ENCODE peak calls at places on chromosomes 12 and 14, in seven cellular contexts. T, Z, H, O, P, X and N are unnamed samples.

GRCh38 chr12:111440631-111441030 is 34.9 kb downstream of the SH2B3 start:
- DNase-seq in P (no peak), X (no peak), O (no peak), H (no peak), T (no peak), Z (peak; percentile 70), N (no peak)

GRCh38 chr14:99944241-99944651 is 121.0 kb upstream of the EVL start:
- DNase-seq in H (no peak), X (no peak), O (peak; percentile 26), P (no peak), T (peak; percentile 75), Z (no peak), N (no peak)

GRCh38 chr12:6228535-6229223 is 28.5 kb downstream of the CD9 start:
- DNase-seq in Z (no peak), O (no peak), P (no peak), H (no peak), T (peak; percentile 72), X (peak; percentile 58), N (no peak)

GRCh38 chr12:121637231-121637914 is 11.0 kb downstream of the ORAI1 start:
- DNase-seq in T (no peak), H (no peak), O (no peak), X (peak; percentile 72), Z (peak; percentile 89), P (peak; percentile 73), N (no peak)

GRCh38 chr12:93733358-93733757 is 56.2 kb downstream of the CRADD start:
- DNase-seq in X (peak; percentile 63), P (no peak), Z (no peak), H (no peak), O (no peak), T (no peak), N (no peak)

GRCh38 chr12:106692896-106693295 is 81.6 kb upstream of the RIC8B start:
- DNase-seq in O (no peak), X (no peak), T (no peak), P (no peak), H (no peak), Z (peak; percentile 60), N (no peak)

GRCh38 chr12:2834581-2835491 is at the start of gene NRIP2:
- DNase-seq in Z (no peak), H (no peak), O (no peak), T (no peak), P (no peak), X (peak; percentile 54), N (no peak)

GRCh38 chr12:2057041-2057792 is 4.4 kb downstream of the CACNA1C start:
- DNase-seq in H (peak; percentile 33), O (peak; percentile 44), X (peak; percentile 78), Z (no peak), P (no peak), T (peak; percentile 65), N (no peak)

GRCh38 chr12:109781668-109782321 is 51.4 kb downstream of the TRPV4 start:
- DNase-seq in X (no peak), Z (no peak), H (no peak), O (no peak), P (no peak), T (no peak), N (no peak)

GRCh38 chr12:124390442-124391116 is 95.7 kb downstream of the RFLNA start:
- DNase-seq in O (no peak), T (no peak), H (no peak), X (peak; percentile 85), P (peak; percentile 56), Z (peak; percentile 93), N (peak; percentile 77)

GRCh38 chr12:124388038-124388676 is 93.3 kb downstream of the RFLNA start:
- DNase-seq in X (no peak), O (no peak), H (no peak), T (no peak), Z (no peak), P (no peak), N (no peak)

GRCh38 chr12:124389537-124390441 is 94.9 kb downstream of the RFLNA start:
- DNase-seq in O (no peak), H (no peak), T (no peak), X (no peak), Z (no peak), P (no peak), N (no peak)

GRCh38 chr12:124387510-124387855 is 92.6 kb downstream of the RFLNA start:
- DNase-seq in Z (no peak), P (no peak), O (peak; percentile 78), H (no peak), X (no peak), T (no peak), N (no peak)

GRCh38 chr12:124388679-124389536 is 94.0 kb downstream of the RFLNA start:
- DNase-seq in P (no peak), O (peak; percentile 89), Z (peak; percentile 98), H (peak; percentile 88), T (peak; percentile 91), X (peak; percentile 93), N (peak; percentile 68)
- TF ChIP-seq POLR2A in P (no peak), O (peak; percentile 82), Z (no peak), H (peak; percentile 46), T (peak; percentile 66), X (no peak), N (peak; percentile 60)

DNA sequence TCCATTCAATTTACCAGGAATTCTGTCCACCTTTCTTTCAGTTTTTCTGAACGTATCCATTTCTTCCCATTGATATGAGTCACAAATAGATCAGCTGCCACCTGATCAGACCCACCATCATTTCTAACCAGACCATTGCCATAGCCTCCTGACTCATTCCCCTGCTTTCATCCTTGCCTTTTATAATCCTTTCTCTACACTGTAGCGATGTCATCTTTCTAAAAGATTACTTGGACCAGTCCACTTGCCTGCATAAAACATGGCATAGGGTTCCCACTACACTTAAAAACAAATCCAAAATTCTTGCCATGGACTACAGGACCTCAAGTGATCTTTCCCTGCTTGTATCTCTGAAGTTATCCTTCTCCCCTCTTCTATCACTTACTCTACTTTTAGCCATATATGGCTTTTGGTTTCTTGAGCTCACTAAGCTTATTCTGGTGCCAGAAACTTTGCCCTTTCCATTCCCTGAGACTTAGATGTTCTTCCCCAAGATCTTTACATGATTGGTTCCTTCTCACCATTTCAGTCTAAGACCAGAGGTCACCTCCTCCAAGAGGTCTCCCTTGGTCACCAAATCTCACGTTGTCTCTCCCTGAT is 149.5 kb upstream of the KRR1 start:
- DNase-seq in H (no peak), T (no peak), Z (no peak), X (no peak), P (no peak), O (no peak), N (no peak)
- TF ChIP-seq POLR2A in H (no peak), T (no peak), Z (no peak), X (no peak), P (no peak), O (no peak), N (no peak)

GRCh38 chr14:89171628-89172027 is 245.4 kb downstream of the FOXN3 start:
- DNase-seq in O (no peak), X (no peak), P (no peak), T (no peak), Z (no peak), H (no peak), N (no peak)
- TF ChIP-seq POLR2A in O (no peak), X (no peak), P (no peak), T (no peak), Z (no peak), H (no peak), N (no peak)

GRCh38 chr12:104452046-104452445 is 4.7 kb upstream of the CHST11 start:
- DNase-seq in Z (no peak), T (no peak), H (no peak), O (no peak), X (no peak), P (no peak), N (no peak)
- TF ChIP-seq POLR2A in Z (no peak), T (no peak), H (no peak), O (no peak), X (no peak), P (no peak), N (no peak)

DNA sequence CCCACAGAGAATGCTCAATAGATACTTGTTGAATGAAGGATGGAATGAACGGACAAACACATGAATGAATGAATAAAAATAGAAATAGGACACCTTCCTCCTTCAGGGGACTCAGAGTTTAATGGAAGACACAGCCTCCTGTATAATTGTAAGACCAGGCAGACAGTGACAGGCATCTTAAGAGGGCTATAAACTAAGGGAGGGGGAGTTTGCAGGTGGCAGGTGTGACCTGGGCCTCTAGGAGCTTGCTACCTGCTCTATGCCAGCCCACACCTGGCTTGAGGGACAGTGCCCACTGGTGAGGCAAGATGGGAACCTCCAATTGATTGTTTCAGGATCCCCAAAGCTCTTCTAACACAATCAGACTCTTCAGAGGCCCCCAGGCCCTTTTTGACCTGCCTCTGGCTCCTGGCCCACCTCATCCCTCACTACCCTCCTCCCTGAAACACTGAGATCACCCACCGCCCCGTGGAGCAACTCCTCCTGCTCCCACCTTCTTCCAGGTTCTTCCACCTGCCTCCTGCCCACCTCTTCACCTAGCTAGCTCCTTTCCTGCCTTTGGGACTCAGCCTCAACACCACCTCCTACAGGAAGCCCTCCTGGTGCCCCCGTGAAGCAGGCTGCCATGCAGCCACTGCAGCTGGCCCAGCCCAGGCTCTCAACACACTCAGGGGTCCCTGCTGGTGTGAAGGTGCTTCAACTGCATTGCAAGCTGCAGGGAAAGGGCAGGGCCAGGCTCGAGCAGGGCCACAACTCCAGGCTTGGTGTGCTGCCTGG is 9.4 kb downstream of the SERPINA3 start:
- DNase-seq in H (no peak), O (no peak), Z (peak; percentile 70), X (no peak), T (no peak), P (no peak), N (no peak)
- TF ChIP-seq POLR2A in H (no peak), O (peak; percentile 38), Z (no peak), X (no peak), T (no peak), P (no peak), N (no peak)

DNA sequence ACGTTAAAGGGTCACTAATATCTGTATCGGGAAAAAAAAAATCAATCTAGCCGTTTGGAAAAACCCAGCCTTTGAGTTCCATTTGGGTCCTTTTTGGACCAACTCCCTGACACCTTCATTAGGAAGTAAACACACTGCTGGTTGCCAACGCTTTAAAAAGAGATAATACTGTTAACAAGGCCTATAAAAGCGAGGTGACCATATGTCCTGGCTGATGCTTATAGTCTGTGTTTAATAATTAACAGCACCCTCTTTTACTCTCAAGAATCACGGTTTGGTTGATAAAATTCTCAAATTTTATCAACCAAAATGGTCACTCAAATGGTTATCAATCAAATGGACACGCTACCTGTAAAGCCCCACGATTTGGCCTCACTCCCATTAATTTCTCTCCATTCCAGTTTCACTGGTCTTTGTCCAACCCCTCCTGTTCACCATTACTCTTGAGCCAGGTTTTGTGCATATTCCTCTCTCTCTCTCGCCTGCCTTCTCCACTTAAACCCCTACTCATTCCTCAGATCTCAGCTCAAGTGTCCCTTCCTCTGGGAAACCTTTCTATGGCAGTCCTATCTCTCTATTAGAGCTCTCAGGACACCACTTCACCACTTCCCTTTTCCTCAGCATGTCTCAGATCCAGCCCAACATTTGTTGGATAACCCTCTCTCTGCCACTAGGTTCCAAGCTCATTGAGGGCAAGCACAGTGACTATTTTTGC is 9.5 kb downstream of the BTG1 start:
- DNase-seq in H (no peak), Z (no peak), X (no peak), T (no peak), O (no peak), P (no peak), N (no peak)
- TF ChIP-seq POLR2A in H (no peak), Z (no peak), X (no peak), T (no peak), O (no peak), P (no peak), N (no peak)